ENCODE peak calls at places on chromosome 19, in eight cellular contexts. Q is head of caudate nucleus; Y is substantia nigra; O is NCI-H1694; D is ascending aorta; K is body of pancreas; J is CD4-positive, alpha-beta T cell; S is AG10803. U is an unnamed sample.

GRCh38 chr19:33409035-33409434 is 35.5 kb downstream of the CEBPG start:
- DNase-seq in K (no peak), D (no peak), S (no peak), J (no peak), Q (no peak), O (no peak), Y (no peak), U (no peak)

GRCh38 chr19:6674868-6675305 is 4.9 kb upstream of the TNFSF14 start:
- DNase-seq in K (peak), Q (peak), J (peak), D (peak), S (peak), O (no peak), Y (no peak), U (peak)

GRCh38 chr19:1032264-1032867 is 6.0 kb downstream of the CNN2 start:
- DNase-seq in Q (no peak), J (no peak), O (no peak), D (no peak), K (no peak), Y (no peak), S (no peak), U (no peak)

GRCh38 chr19:45884682-45885555 is 1.0 kb downstream of the IRF2BP1 start:
- DNase-seq in K (peak), J (no peak), S (no peak), D (no peak), Q (no peak), O (no peak), Y (peak), U (no peak)

GRCh38 chr19:44800461-44800860 is 8.4 kb upstream of the BCAM start:
- DNase-seq in S (peak), Y (peak), J (peak), K (peak), O (peak), Q (peak), D (peak), U (peak)

GRCh38 chr19:7888145-7888825 is at the start of gene LRRC8E:
- DNase-seq in S (peak), Q (no peak), D (no peak), O (no peak), K (peak), J (no peak), Y (no peak), U (peak)

GRCh38 chr19:40592170-40592569 is 9.0 kb upstream of the LTBP4 start:
- DNase-seq in O (peak), S (peak), K (no peak), Q (no peak), J (no peak), D (no peak), Y (no peak), U (no peak)

GRCh38 chr19:19202707-19203011 is 555 bp downstream of the NR2C2AP start:
- DNase-seq in J (no peak), K (no peak), Y (no peak), S (no peak), Q (no peak), D (no peak), O (no peak), U (peak)

GRCh38 chr19:30450945-30451344 is 78.8 kb downstream of the ZNF536 start:
- DNase-seq in K (no peak), Q (peak), O (no peak), J (no peak), D (no peak), Y (peak), S (peak), U (no peak)

GRCh38 chr19:18883530-18884304 is 12.2 kb downstream of the CERS1 start:
- DNase-seq in S (no peak), Q (no peak), D (no peak), Y (no peak), J (no peak), O (no peak), K (no peak), U (no peak)

GRCh38 chr19:16217671-16218464 is 20.2 kb downstream of the AP1M1 start:
- DNase-seq in J (no peak), Q (no peak), K (no peak), O (no peak), D (no peak), S (no peak), Y (no peak), U (peak)

GRCh38 chr19:42176649-42176989 is 40.9 kb downstream of the DEDD2 start:
- DNase-seq in D (no peak), K (no peak), O (peak), J (no peak), Q (no peak), S (no peak), Y (no peak), U (no peak)

GRCh38 chr19:13299838-13300237 is 149.6 kb downstream of the IER2 start:
- DNase-seq in Y (no peak), S (no peak), Q (peak), J (no peak), O (peak), K (no peak), D (no peak), U (no peak)

GRCh38 chr19:49546825-49547565 is 19.2 kb downstream of the RCN3 start:
- DNase-seq in K (peak), Y (no peak), O (peak), D (no peak), Q (peak), S (peak), J (no peak), U (peak)

GRCh38 chr19:38683393-38684077 is 36.1 kb downstream of the ACTN4 start:
- DNase-seq in Q (peak), O (no peak), K (peak), Y (no peak), J (peak), S (peak), D (no peak), U (peak)

GRCh38 chr19:4391701-4392543 is 8.4 kb downstream of the SH3GL1 start:
- DNase-seq in Y (no peak), S (peak), O (no peak), J (no peak), D (no peak), K (no peak), Q (no peak), U (no peak)

GRCh38 chr19:45471116-45471865 is 3.5 kb downstream of the FOSB start:
- DNase-seq in S (peak), Q (no peak), J (no peak), Y (no peak), K (peak), D (no peak), O (no peak), U (no peak)

GRCh38 chr19:29194658-29195057 is 18.3 kb downstream of the UQCRFS1 start:
- DNase-seq in S (no peak), Q (no peak), D (no peak), Y (no peak), J (no peak), O (no peak), K (no peak), U (no peak)

GRCh38 chr19:45047188-45047797 is 8.4 kb downstream of the CLASRP start:
- DNase-seq in D (no peak), S (no peak), J (no peak), O (no peak), K (no peak), Q (no peak), Y (no peak), U (no peak)

GRCh38 chr19:3902317-3902973 is 22.0 kb downstream of the ATCAY start:
- DNase-seq in K (no peak), J (no peak), Y (no peak), D (no peak), Q (no peak), S (no peak), O (no peak), U (no peak)

GRCh38 chr19:9498183-9498902 is at the start of gene ZNF560:
- DNase-seq in Y (no peak), K (no peak), O (no peak), J (no peak), S (peak), Q (no peak), D (no peak), U (no peak)

GRCh38 chr19:3094638-3095374 is 644 bp downstream of the GNA11 start:
- DNase-seq in S (peak), K (peak), Q (peak), O (no peak), D (no peak), J (no peak), Y (no peak), U (peak)

GRCh38 chr19:16367269-16367683 is 42.6 kb downstream of the KLF2 start:
- DNase-seq in Q (no peak), K (no peak), O (no peak), S (no peak), Y (no peak), J (peak), D (no peak), U (peak)

GRCh38 chr19:35011737-35012682 is 11.9 kb downstream of the GRAMD1A start:
- DNase-seq in Y (no peak), D (no peak), J (no peak), O (no peak), K (no peak), Q (no peak), S (no peak), U (no peak)

GRCh38 chr19:33400856-33401682 is 27.6 kb downstream of the CEBPG start:
- DNase-seq in S (no peak), Q (no peak), O (no peak), Y (no peak), J (no peak), K (peak), D (no peak), U (no peak)